ENCODE peak calls at places on chromosomes 16 and 17, in seven cellular contexts. R, H, P, I, Z, D and N are unnamed samples. For H3K36me3, the result is how much of the 10 kb centered on the place peaks cover.

GRCh38 chr16:54447606-54448440 is 161.2 kb upstream of the IRX3 start:
- DNase-seq in R (peak), H (no peak), P (peak), I (no peak), Z (peak), D (peak), N (no peak)

GRCh38 chr17:6096201-6097004 is 26.2 kb downstream of the WSCD1 start:
- DNase-seq in R (no peak), H (no peak), P (no peak), I (no peak), Z (no peak), D (no peak), N (no peak)

GRCh38 chr16:75054556-75054947 is 55.7 kb downstream of the ZNRF1 start:
- DNase-seq in R (no peak), H (no peak), P (no peak), I (no peak), Z (no peak), D (no peak), N (no peak)

GRCh38 chr16:75377971-75378386 is 55.3 kb downstream of the CFDP1 start:
- DNase-seq in R (peak), H (no peak), P (peak), I (no peak), Z (peak), D (peak), N (no peak)

GRCh38 chr17:16446338-16446983 is 31.1 kb downstream of the TRPV2 start:
- DNase-seq in R (no peak), H (no peak), P (peak), I (no peak), Z (no peak), D (no peak), N (peak)

GRCh38 chr17:27315322-27315721 is 21.4 kb downstream of the WSB1 start:
- DNase-seq in R (no peak), H (no peak), P (no peak), I (no peak), Z (peak), D (peak), N (no peak)

GRCh38 chr17:39671651-39672521 is 3.6 kb downstream of the PNMT start:
- DNase-seq in R (no peak), H (peak), P (peak), I (peak), Z (peak), D (peak), N (no peak)

GRCh38 chr16:13332713-13333255 is 431.4 kb downstream of the SHISA9 start:
- DNase-seq in R (no peak), H (no peak), P (no peak), I (no peak), Z (no peak), D (no peak), N (no peak)

GRCh38 chr17:9024497-9024896 is 3.2 kb downstream of the NTN1 start:
- DNase-seq in R (no peak), H (no peak), P (no peak), I (no peak), Z (no peak), D (no peak), N (no peak)

GRCh38 chr16:23025692-23026305 is 123.5 kb downstream of the USP31 start:
- DNase-seq in R (no peak), H (no peak), P (peak), I (no peak), Z (no peak), D (no peak), N (no peak)

GRCh38 chr17:49227436-49228261 is 2.9 kb downstream of the PHOSPHO1 start:
- DNase-seq in R (peak), H (peak), P (peak), I (peak), Z (peak), D (peak), N (peak)

GRCh38 chr17:10812674-10813073 is 8.8 kb upstream of the TMEM238L start:
- DNase-seq in R (no peak), H (no peak), P (no peak), I (no peak), Z (no peak), D (no peak), N (no peak)

GRCh38 chr17:62680541-62681052 is 53.1 kb downstream of the MRC2 start:
- DNase-seq in R (no peak), H (peak), P (no peak), I (no peak), Z (no peak), D (no peak), N (no peak)

GRCh38 chr16:60414617-60415016 is 1621.6 kb downstream of the CDH8 start:
- DNase-seq in R (no peak), H (no peak), P (no peak), I (no peak), Z (no peak), D (no peak), N (no peak)

GRCh38 chr17:55571095-55571494 is 59.8 kb upstream of the SMIM36 start:
- DNase-seq in R (peak), H (no peak), P (peak), I (no peak), Z (peak), D (no peak), N (no peak)

GRCh38 chr17:7882068-7882467 is 6.5 kb upstream of the CHD3 start:
- DNase-seq in R (no peak), H (no peak), P (no peak), I (no peak), Z (no peak), D (no peak), N (no peak)

GRCh38 chr17:41734949-41735313 is 488 bp upstream of the HAP1 start:
- DNase-seq in R (no peak), H (peak), P (no peak), I (no peak), Z (peak), D (no peak), N (no peak)

GRCh38 chr17:82328994-82329507 is 4.5 kb downstream of the SECTM1 start:
- DNase-seq in R (no peak), H (peak), P (no peak), I (no peak), Z (no peak), D (no peak), N (no peak)

GRCh38 chr17:45248132-45248936 is 13.6 kb downstream of the SPATA32 start:
- DNase-seq in R (no peak), H (peak), P (peak), I (peak), Z (no peak), D (peak), N (peak)

GRCh38 chr17:82574041-82574440 is 54.5 kb downstream of the FOXK2 start:
- DNase-seq in R (no peak), H (no peak), P (no peak), I (no peak), Z (no peak), D (no peak), N (no peak)

GRCh38 chr16:77690416-77690815 is 31.9 kb upstream of the NUDT7 start:
- DNase-seq in R (no peak), H (no peak), P (no peak), I (no peak), Z (no peak), D (no peak), N (no peak)

GRCh38 chr16:30541502-30542329 is 7.1 kb upstream of the ZNF747 start:
- DNase-seq in R (peak), H (peak), P (peak), I (no peak), Z (peak), D (peak), N (no peak)

GRCh38 chr17:39979865-39980401 is 674 bp upstream of the PSMD3 start:
- DNase-seq in R (no peak), H (no peak), P (no peak), I (peak), Z (peak), D (peak), N (peak)

GRCh38 chr16:16176328-16176727 is 47.0 kb downstream of the ABCC6 start:
- DNase-seq in R (no peak), H (no peak), P (no peak), I (no peak), Z (no peak), D (no peak), N (no peak)

GRCh38 chr17:41131979-41132378 is 8.0 kb upstream of the KRTAP4-12 start:
- DNase-seq in R (peak), H (no peak), P (peak), I (no peak), Z (peak), D (no peak), N (no peak)

GRCh38 chr17:41118721-41119120 is 548 bp upstream of the KRTAP4-11 start:
- DNase-seq in R (no peak), H (no peak), P (peak), I (no peak), Z (peak), D (no peak), N (no peak)

GRCh38 chr17:38322156-38322779 is 21.5 kb downstream of the GPR179 start:
- DNase-seq in R (peak), H (peak), P (peak), I (peak), Z (peak), D (peak), N (peak)

GRCh38 chr17:18158022-18158600 is 25.5 kb upstream of the ALKBH5 start:
- DNase-seq in R (no peak), H (peak), P (peak), I (no peak), Z (peak), D (peak), N (peak)

GRCh38 chr16:11101695-11102522 is 154.1 kb downstream of the SOCS1 start:
- DNase-seq in R (no peak), H (no peak), P (no peak), I (no peak), Z (peak), D (peak), N (no peak)

GRCh38 chr16:10868562-10869469 is 8.2 kb upstream of the CIITA start:
- DNase-seq in R (no peak), H (peak), P (no peak), I (no peak), Z (no peak), D (no peak), N (no peak)

GRCh38 chr17:35947156-35947585 is 3.7 kb upstream of the LYZL6 start:
- DNase-seq in R (peak), H (no peak), P (peak), I (peak), Z (peak), D (peak), N (peak)

GRCh38 chr16:78836802-78837489 is 737.5 kb downstream of the WWOX start:
- DNase-seq in R (no peak), H (no peak), P (no peak), I (no peak), Z (no peak), D (no peak), N (no peak)

GRCh38 chr17:62950067-62950466 is 16.0 kb upstream of the TANC2 start:
- DNase-seq in R (no peak), H (no peak), P (peak), I (no peak), Z (peak), D (peak), N (peak)

GRCh38 chr17:46125831-46126230 is 67.4 kb downstream of the KANSL1 start:
- DNase-seq in R (no peak), H (no peak), P (no peak), I (no peak), Z (peak), D (no peak), N (no peak)

GRCh38 chr16:72138064-72138572 is 33.8 kb downstream of the PMFBP1 start:
- DNase-seq in R (no peak), H (no peak), P (no peak), I (no peak), Z (no peak), D (no peak), N (no peak)

GRCh38 chr16:88703486-88704309 is 2.5 kb downstream of the RNF166 start:
- DNase-seq in R (no peak), H (no peak), P (no peak), I (no peak), Z (no peak), D (no peak), N (no peak)

GRCh38 chr16:11252482-11252931 is 3.5 kb downstream of the SOCS1 start:
- DNase-seq in R (no peak), H (no peak), P (no peak), I (no peak), Z (no peak), D (no peak), N (no peak)

GRCh38 chr17:37182786-37183185 is 193.0 kb upstream of the C17orf78 start:
- DNase-seq in R (no peak), H (no peak), P (peak), I (no peak), Z (peak), D (no peak), N (no peak)
- H3K36me3 ChIP-seq in R (under half), H (under half), P (under half), I (half or more), Z (under half), D (under half), N (half or more)

GRCh38 chr16:4113358-4114256 is 2.6 kb downstream of the ADCY9 start:
- DNase-seq in R (no peak), H (no peak), P (no peak), I (no peak), Z (no peak), D (no peak), N (no peak)

GRCh38 chr16:4111748-4112696 is 4.2 kb downstream of the ADCY9 start:
- DNase-seq in R (peak), H (no peak), P (peak), I (no peak), Z (peak), D (no peak), N (no peak)

GRCh38 chr16:4109250-4109736 is 6.9 kb downstream of the ADCY9 start:
- DNase-seq in R (no peak), H (no peak), P (no peak), I (no peak), Z (no peak), D (no peak), N (no peak)

GRCh38 chr16:4110065-4110464 is 6.2 kb downstream of the ADCY9 start:
- DNase-seq in R (no peak), H (no peak), P (no peak), I (no peak), Z (no peak), D (no peak), N (no peak)

GRCh38 chr16:4110680-4111079 is 5.6 kb downstream of the ADCY9 start:
- DNase-seq in R (no peak), H (no peak), P (no peak), I (no peak), Z (no peak), D (no peak), N (no peak)
- H3K4me3 ChIP-seq in R (no peak), H (no peak), P (no peak), I (no peak), Z (no peak), D (no peak), N (peak)

GRCh38 chr17:81280571-81280970 is 14.5 kb downstream of the SLC38A10 start:
- DNase-seq in R (no peak), H (peak), P (no peak), I (no peak), Z (no peak), D (no peak), N (no peak)

GRCh38 chr17:81285179-81285878 is 9.8 kb downstream of the SLC38A10 start:
- DNase-seq in R (no peak), H (peak), P (no peak), I (no peak), Z (peak), D (no peak), N (no peak)

GRCh38 chr17:81279278-81280073 is 15.6 kb downstream of the SLC38A10 start:
- DNase-seq in R (no peak), H (peak), P (no peak), I (no peak), Z (no peak), D (no peak), N (no peak)

GRCh38 chr17:81282876-81283275 is 12.2 kb downstream of the SLC38A10 start:
- DNase-seq in R (no peak), H (peak), P (no peak), I (no peak), Z (no peak), D (no peak), N (no peak)

DNA sequence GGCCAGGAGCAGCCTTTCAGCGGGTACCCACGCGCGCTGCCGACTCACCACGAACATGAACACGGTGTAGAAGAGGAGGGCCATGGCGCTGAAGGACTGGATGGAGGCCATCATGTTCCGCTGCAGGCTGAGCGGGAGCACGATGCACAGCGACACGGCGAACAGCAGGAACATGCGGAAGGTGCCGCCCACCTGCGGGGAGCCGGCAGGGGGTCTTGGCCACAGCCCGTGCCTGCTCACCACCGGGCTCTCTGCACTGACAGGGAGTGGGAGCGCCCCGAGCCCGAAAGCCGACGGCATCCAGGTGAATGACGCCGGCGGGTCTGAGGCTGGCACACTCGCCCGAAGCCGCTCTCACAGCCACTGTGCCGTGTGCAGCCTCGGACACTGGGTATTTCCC is 13.0 kb downstream of the SLC38A10 start:
- DNase-seq in R (no peak), H (peak), P (no peak), I (no peak), Z (no peak), D (no peak), N (no peak)
- H3K36me3 ChIP-seq in R (half or more), H (under half), P (under half), I (under half), Z (under half), D (under half), N (under half)

GRCh38 chr16:46649571-46649970 is 28.4 kb upstream of the SHCBP1 start:
- DNase-seq in R (peak), H (no peak), P (no peak), I (no peak), Z (peak), D (no peak), N (no peak)
- H3K4me3 ChIP-seq in R (peak), H (no peak), P (no peak), I (no peak), Z (peak), D (no peak), N (no peak)

DNA sequence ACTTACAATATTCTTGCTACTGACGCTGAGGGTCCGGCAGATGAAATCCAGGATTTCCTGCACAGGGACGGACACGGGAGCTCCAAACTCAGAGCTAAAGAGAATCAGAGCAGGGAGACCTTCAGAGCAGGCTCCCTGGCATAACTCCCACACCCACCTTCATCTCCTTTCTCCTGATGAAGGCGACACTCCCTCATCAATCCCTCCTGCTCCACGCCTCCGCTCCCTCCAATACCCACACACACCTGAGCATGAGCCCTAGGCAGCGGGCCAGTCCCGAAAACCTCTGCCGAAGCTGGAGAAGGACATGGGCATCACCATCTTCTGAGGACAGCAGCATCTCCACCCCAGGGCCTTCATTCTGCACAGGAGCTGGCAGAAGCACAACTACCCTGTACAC is 28.1 kb downstream of the PELP1 start:
- DNase-seq in R (no peak), H (peak), P (no peak), I (no peak), Z (no peak), D (no peak), N (no peak)
- H3K36me3 ChIP-seq in R (half or more), H (under half), P (under half), I (half or more), Z (half or more), D (under half), N (half or more)

DNA sequence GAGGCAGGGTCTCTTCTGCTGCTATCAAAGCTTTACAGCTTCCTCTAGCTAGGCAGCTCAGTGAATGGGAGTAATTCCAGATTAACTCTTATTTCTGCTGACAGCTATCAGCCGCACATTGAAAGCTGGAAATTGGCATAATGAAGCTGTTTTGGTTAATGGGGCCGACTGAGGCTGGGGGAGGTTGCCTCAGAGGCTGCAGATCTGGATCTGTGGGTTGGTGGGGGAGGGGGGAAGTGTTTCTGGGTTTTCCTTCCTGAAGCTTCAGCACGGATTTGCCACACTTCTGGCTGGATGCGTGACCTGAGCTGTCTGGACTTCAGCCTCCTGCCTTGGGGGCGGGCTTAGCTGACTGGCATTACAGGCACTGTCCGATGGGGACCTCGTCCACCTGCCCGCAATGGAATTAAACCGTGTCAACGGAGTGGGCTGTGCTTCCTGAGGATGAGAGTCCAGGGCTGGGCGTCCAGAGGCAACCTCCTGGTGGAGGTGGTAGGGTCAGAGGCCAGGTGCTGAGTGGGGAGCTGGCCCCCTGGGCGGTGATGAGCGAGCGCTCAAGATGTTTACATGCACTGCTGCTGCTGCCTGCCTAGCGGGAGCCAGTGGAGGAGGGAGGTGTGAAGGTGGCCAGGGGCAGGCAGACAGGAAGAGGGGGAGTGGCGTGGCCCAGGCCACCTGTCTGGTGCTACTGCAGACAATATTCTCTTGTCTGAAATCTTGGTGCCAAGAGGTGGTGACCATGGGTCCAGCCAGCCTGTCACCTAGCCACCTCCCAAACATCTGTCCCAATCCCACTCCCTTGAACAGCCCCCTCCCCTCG is 6.7 kb upstream of the ABCC3 start:
- DNase-seq in R (no peak), H (peak), P (peak), I (peak), Z (no peak), D (peak), N (no peak)
- H3K4me3 ChIP-seq in R (no peak), H (no peak), P (peak), I (peak), Z (no peak), D (no peak), N (no peak)

GRCh38 chr16:69889295-69889964 is 61.7 kb upstream of the CLEC18A start:
- DNase-seq in R (no peak), H (no peak), P (no peak), I (no peak), Z (no peak), D (no peak), N (no peak)
- H3K36me3 ChIP-seq in R (under half), H (under half), P (under half), I (under half), Z (under half), D (under half), N (under half)